ENCODE peak calls at places on chromosomes 1 and 21, in four cellular contexts. X is psoas muscle; H is upper lobe of right lung; M is activated CD8-positive, alpha-beta T cell treated with anti-CD3 and anti-CD28 coated beads for 36 hours. K is an unnamed sample.

GRCh38 chr21:17542371-17542992 is 29.6 kb downstream of the CXADR start:
- DNase-seq in M (no peak), X (no peak), H (no peak), K (no peak)

GRCh38 chr1:81800741-81801031 is at the start of gene ADGRL2:
- DNase-seq in M (no peak), X (no peak), H (peak), K (no peak)

GRCh38 chr1:23483327-23484252 is at the start of gene ASAP3:
- DNase-seq in H (peak), X (peak), M (peak), K (no peak)

GRCh38 chr1:242211254-242212022 is 212.5 kb upstream of the MAP1LC3C start:
- DNase-seq in M (no peak), H (no peak), X (no peak), K (no peak)

GRCh38 chr1:206702803-206703202 is 18.1 kb downstream of the MAPKAPK2 start:
- DNase-seq in H (peak), M (no peak), X (no peak), K (no peak)

GRCh38 chr1:93567255-93567918 is 114.2 kb downstream of the BCAR3 start:
- DNase-seq in X (peak), H (no peak), M (no peak), K (no peak)

GRCh38 chr1:202165267-202165941 is 5.0 kb upstream of the PTPN7 start:
- DNase-seq in M (peak), X (no peak), H (peak), K (no peak)

GRCh38 chr1:46030876-46031660 is 101.4 kb downstream of the PIK3R3 start:
- DNase-seq in X (no peak), M (no peak), H (no peak), K (no peak)

GRCh38 chr1:229538945-229539344 is 19.6 kb downstream of the ABCB10 start:
- DNase-seq in H (no peak), M (no peak), X (no peak), K (no peak)

GRCh38 chr1:225812488-225813249 is 2.7 kb downstream of the EPHX1 start:
- DNase-seq in X (no peak), M (no peak), H (no peak), K (no peak)

GRCh38 chr21:38170283-38170682 is 86.5 kb upstream of the KCNJ15 start:
- DNase-seq in H (no peak), X (no peak), M (peak), K (peak)

GRCh38 chr21:37877171-37877570 is 39.1 kb downstream of the KCNJ6 start:
- DNase-seq in M (no peak), X (no peak), H (no peak), K (no peak)

GRCh38 chr1:11537380-11537764 is 58.4 kb downstream of the DISP3 start:
- DNase-seq in M (no peak), H (no peak), X (no peak), K (no peak)

GRCh38 chr1:227734546-227734857 is 600 bp downstream of the JMJD4 start:
- DNase-seq in M (no peak), X (no peak), H (no peak), K (no peak)

GRCh38 chr1:202106340-202107284 is 16.1 kb upstream of the GPR37L1 start:
- DNase-seq in X (no peak), H (peak), M (no peak), K (no peak)

GRCh38 chr1:3903141-3904005 is 3.3 kb upstream of the C1orf174 start:
- DNase-seq in M (peak), X (no peak), H (peak), K (peak)

GRCh38 chr1:54136269-54136896 is 16.4 kb downstream of the CDCP2 start:
- DNase-seq in H (no peak), M (no peak), X (no peak), K (no peak)

GRCh38 chr1:171142081-171142450 is 43.0 kb upstream of the FMO2 start:
- DNase-seq in H (no peak), M (no peak), X (peak), K (no peak)

GRCh38 chr1:76576876-76577817 is 290.1 kb upstream of the ST6GALNAC5 start:
- DNase-seq in M (no peak), X (no peak), H (no peak), K (no peak)

GRCh38 chr21:40208960-40209359 is 341.7 kb downstream of the PCP4 start:
- DNase-seq in H (no peak), X (no peak), M (no peak), K (no peak)

GRCh38 chr1:228081578-228082259 is 789 bp upstream of the ARF1 start:
- DNase-seq in M (no peak), H (peak), X (peak), K (no peak)

GRCh38 chr1:197200468-197200899 is 54.0 kb upstream of the ASPM start:
- DNase-seq in X (no peak), H (no peak), M (no peak), K (no peak)

GRCh38 chr1:225447649-225448048 is 19.8 kb upstream of the LBR start:
- DNase-seq in H (peak), M (no peak), X (no peak), K (no peak)

GRCh38 chr1:218397752-218398339 is 52.7 kb downstream of the TGFB2 start:
- DNase-seq in H (no peak), M (no peak), X (no peak), K (no peak)

GRCh38 chr21:26449161-26449560 is 123.9 kb downstream of the CYYR1 start:
- DNase-seq in X (no peak), H (no peak), M (no peak), K (no peak)

GRCh38 chr1:201656670-201657032 is 117.7 kb downstream of the NAV1 start:
- DNase-seq in H (no peak), X (no peak), M (no peak), K (no peak)

GRCh38 chr1:89609781-89610456 is 23.0 kb upstream of the LRRC8C start:
- DNase-seq in M (peak), H (no peak), X (no peak), K (no peak)

GRCh38 chr1:108801101-108801500 is 54.6 kb downstream of the STXBP3 start:
- DNase-seq in X (no peak), M (no peak), H (no peak), K (no peak)

GRCh38 chr1:230627767-230628166 is 14.5 kb upstream of the COG2 start:
- DNase-seq in H (no peak), M (no peak), X (no peak), K (no peak)

GRCh38 chr1:225653463-225654276 is 747 bp upstream of the ENAH start:
- DNase-seq in M (peak), H (peak), X (peak), K (peak)

GRCh38 chr1:77378723-77379533 is 97.1 kb downstream of the AK5 start:
- DNase-seq in H (no peak), M (no peak), X (no peak), K (no peak)

GRCh38 chr1:234136073-234136472 is 231.6 kb downstream of the SLC35F3 start:
- DNase-seq in H (no peak), M (no peak), X (no peak), K (no peak)

GRCh38 chr21:46185717-46186116 is 1.5 kb upstream of the SPATC1L start:
- DNase-seq in M (no peak), H (no peak), X (no peak), K (no peak)

GRCh38 chr1:11042995-11043874 is 3.8 kb downstream of the MASP2 start:
- DNase-seq in X (no peak), M (no peak), H (peak), K (no peak)

GRCh38 chr1:207822602-207823451 is 71.0 kb downstream of the CD46 start:
- DNase-seq in M (peak), X (peak), H (peak), K (peak)

GRCh38 chr21:44932366-44933181 is 7.3 kb upstream of the SLX9 start:
- DNase-seq in X (peak), H (peak), M (peak), K (no peak)
- TF ChIP-seq CTCF in X (peak), H (peak), M (peak), K (peak)

GRCh38 chr1:15141933-15142647 is 11.5 kb upstream of the TMEM51 start:
- DNase-seq in M (no peak), X (no peak), H (no peak), K (no peak)
- TF ChIP-seq CTCF in M (no peak), X (no peak), H (no peak), K (no peak)

DNA sequence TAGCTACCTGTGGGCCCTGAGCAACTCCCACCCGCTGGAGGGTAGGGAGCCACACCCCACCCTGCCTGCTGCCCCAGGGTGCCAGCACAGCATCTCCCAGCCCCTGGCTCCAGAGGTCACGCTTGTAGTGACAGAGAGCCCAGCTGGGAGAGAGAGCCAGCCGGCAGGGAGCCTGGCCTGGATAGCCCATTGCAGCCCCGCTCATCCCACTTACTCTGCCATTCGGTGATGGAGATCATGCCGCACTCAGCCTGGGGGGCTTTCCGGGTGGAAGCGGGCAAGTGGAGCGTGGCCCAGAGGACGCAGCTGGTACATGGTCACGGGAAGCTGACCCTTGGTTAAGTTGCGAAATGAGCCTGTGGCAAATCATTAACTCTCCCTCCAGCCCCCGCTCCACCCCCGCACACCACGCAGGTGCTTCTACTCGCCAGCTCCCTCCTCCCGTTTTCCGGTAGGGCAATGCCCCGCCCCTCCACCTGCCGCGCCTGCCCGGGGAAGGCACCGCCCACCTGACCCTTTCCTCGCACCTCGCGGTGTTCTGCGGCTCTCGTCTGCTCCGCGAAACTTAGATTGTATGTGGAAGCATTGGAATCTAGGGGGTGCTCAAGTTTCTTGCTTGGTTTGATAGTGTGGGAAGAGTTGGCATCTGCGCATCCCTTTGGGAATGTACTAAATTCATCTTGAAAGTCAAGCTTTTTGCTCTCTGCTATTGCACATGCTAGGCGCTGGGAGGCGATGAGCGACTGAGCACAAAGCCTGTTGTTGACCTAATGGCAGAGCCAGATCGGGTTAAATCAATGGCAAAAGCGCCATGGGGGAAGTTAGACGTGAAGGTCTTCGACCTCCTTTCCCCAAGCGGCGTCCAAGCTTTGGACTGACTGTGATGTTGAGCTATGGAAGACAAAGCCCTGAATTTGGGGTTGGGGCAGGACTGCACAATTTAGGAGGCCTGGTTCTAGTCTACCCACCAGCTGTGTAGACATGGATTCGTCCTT is at the start of gene GOLT1A:
- DNase-seq in H (peak), X (peak), M (peak), K (no peak)
- TF ChIP-seq CTCF in H (peak), X (peak), M (peak), K (peak)

GRCh38 chr1:40197656-40198055 is 36.5 kb downstream of the RLF start:
- DNase-seq in X (no peak), H (no peak), M (no peak), K (no peak)
- TF ChIP-seq CTCF in X (no peak), H (peak), M (peak), K (peak)

GRCh38 chr1:43383449-43383848 is 6.2 kb downstream of the MED8 start:
- DNase-seq in H (no peak), X (no peak), M (no peak), K (no peak)
- TF ChIP-seq CTCF in H (no peak), X (peak), M (no peak), K (no peak)

GRCh38 chr1:116854294-116854693 is 55.4 kb upstream of the PTGFRN start:
- DNase-seq in M (no peak), H (no peak), X (no peak), K (no peak)
- TF ChIP-seq CTCF in M (no peak), H (no peak), X (no peak), K (no peak)

GRCh38 chr1:6199298-6200187 is at the start of gene RPL22:
- DNase-seq in H (peak), M (peak), X (peak), K (peak)
- TF ChIP-seq CTCF in H (no peak), M (no peak), X (no peak), K (no peak)

DNA sequence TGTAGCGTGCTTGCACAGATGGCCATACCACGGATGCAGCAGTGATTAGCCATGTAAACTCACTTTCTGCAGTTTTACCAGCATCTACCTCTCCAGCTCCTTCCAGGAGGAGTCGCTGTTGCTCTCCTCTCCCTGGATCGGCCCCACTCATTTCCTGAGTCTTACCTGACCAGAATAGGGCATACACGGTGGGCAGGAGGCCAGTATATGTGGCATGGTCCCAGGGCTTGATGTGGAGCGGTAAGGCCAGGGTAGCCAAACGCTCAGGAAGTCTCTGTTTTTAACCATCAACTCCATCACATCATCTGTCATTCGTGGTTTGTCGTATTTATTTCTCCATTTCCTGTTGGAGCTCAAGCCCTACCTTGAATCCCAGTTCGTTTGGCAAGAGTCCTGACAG is 163.4 kb upstream of the USP24 start:
- DNase-seq in M (peak), H (peak), X (no peak), K (no peak)
- TF ChIP-seq CTCF in M (peak), H (peak), X (peak), K (peak)

GRCh38 chr1:220810963-220811362 is 24.2 kb downstream of the MTARC1 start:
- DNase-seq in M (no peak), X (no peak), H (no peak), K (no peak)

GRCh38 chr1:220811695-220812094 is 25.0 kb downstream of the MTARC1 start:
- DNase-seq in X (no peak), H (no peak), M (no peak), K (no peak)

GRCh38 chr1:220815409-220815808 is 28.7 kb downstream of the MTARC1 start:
- DNase-seq in M (no peak), X (no peak), H (no peak), K (no peak)

GRCh38 chr1:220812308-220812707 is 25.6 kb downstream of the MTARC1 start:
- DNase-seq in X (no peak), M (no peak), H (no peak), K (no peak)

DNA sequence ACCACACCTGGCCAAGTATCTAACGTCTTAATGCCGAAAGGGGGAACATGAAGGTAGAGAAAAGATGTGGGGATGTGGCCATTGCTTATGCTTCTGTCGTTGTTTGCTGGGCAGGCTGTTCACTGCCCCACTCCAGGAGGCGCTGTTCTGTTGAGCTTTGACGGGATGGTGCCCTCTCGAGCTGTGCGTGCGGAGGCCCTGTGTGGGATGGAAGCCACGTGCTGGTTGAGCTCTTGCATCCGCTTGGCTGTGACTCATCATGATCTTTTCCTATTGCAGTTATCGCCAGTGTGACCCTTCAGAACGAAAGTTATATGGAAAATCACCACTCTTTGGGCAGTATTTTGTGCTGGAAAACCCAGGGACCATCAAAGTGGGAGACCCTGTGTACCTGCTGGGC is 26.3 kb downstream of the MTARC1 start:
- DNase-seq in H (no peak), M (peak), X (no peak), K (no peak)
- TF ChIP-seq CTCF in H (no peak), M (no peak), X (no peak), K (no peak)

DNA sequence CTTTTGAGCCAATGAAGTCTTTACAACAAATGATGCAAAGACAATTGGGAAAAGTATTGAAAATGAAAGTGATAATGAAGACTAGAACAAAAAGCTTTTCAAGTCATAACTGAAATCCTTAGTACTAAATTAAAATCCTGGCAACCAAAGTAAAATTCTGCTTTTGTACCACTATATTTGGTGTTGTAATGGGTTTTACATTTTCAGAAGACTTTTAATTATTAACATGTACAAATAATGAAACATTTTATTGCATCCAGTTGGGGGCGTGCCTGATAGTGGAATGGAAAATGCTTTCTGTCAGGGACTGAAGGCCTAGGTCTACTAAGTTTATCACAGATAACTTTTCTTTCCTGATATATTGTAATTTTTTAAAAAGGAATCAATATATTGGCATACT is 89.4 kb downstream of the SDCCAG8 start:
- DNase-seq in X (no peak), H (no peak), M (no peak), K (no peak)
- TF ChIP-seq CTCF in X (no peak), H (no peak), M (no peak), K (no peak)

K was measured in CD14-positive monocyte.